ENCODE peak calls at places on chromosome 7, in eight cellular contexts. One of them, this sample, is unnamed.
A peak's percentile ranks its signal among the peaks of the same experiment; 100 is the strongest.

GRCh38 chr7:120054376-120055100 is 218.4 kb upstream of the KCND2 start:
- DNase-seq in stomach: no peak
- DNase-seq in A549: no peak
- DNase-seq in breast epithelium: no peak
- DNase-seq in uterus: no peak
- DNase-seq in lower leg skin: no peak
- DNase-seq in upper lobe of left lung: no peak
- DNase-seq in NB4: peak; percentile 70
- DNase-seq in this sample: no peak

GRCh38 chr7:27917774-27918314 is 177.9 kb downstream of the TAX1BP1 start:
- DNase-seq in stomach: no peak
- DNase-seq in A549: no peak
- DNase-seq in breast epithelium: no peak
- DNase-seq in uterus: no peak
- DNase-seq in lower leg skin: no peak
- DNase-seq in upper lobe of left lung: no peak
- DNase-seq in NB4: no peak
- DNase-seq in this sample: no peak

GRCh38 chr7:47948096-47948790 is at the start of gene PKD1L1:
- DNase-seq in stomach: no peak
- DNase-seq in A549: no peak
- DNase-seq in breast epithelium: no peak
- DNase-seq in uterus: no peak
- DNase-seq in lower leg skin: no peak
- DNase-seq in upper lobe of left lung: no peak
- DNase-seq in NB4: no peak
- DNase-seq in this sample: no peak

GRCh38 chr7:30789334-30789711 is 18.1 kb downstream of the MINDY4 start:
- DNase-seq in stomach: no peak
- DNase-seq in A549: no peak
- DNase-seq in breast epithelium: no peak
- DNase-seq in uterus: no peak
- DNase-seq in lower leg skin: no peak
- DNase-seq in upper lobe of left lung: no peak
- DNase-seq in NB4: peak; percentile 65
- DNase-seq in this sample: no peak

GRCh38 chr7:1942026-1942703 is 272.1 kb downstream of the ELFN1 start:
- DNase-seq in stomach: no peak
- DNase-seq in A549: no peak
- DNase-seq in breast epithelium: no peak
- DNase-seq in uterus: no peak
- DNase-seq in lower leg skin: no peak
- DNase-seq in upper lobe of left lung: no peak
- DNase-seq in NB4: no peak
- DNase-seq in this sample: no peak

GRCh38 chr7:140537750-140538482 is 58.6 kb upstream of the MKRN1 start:
- DNase-seq in stomach: no peak
- DNase-seq in A549: no peak
- DNase-seq in breast epithelium: no peak
- DNase-seq in uterus: no peak
- DNase-seq in lower leg skin: no peak
- DNase-seq in upper lobe of left lung: no peak
- DNase-seq in NB4: no peak
- DNase-seq in this sample: no peak

GRCh38 chr7:108528183-108528712 is 2.3 kb upstream of the PNPLA8 start:
- DNase-seq in stomach: no peak
- DNase-seq in A549: no peak
- DNase-seq in breast epithelium: no peak
- DNase-seq in uterus: no peak
- DNase-seq in lower leg skin: no peak
- DNase-seq in upper lobe of left lung: no peak
- DNase-seq in NB4: no peak
- DNase-seq in this sample: no peak

GRCh38 chr7:8151161-8151560 is 110.8 kb downstream of the ICA1 start:
- DNase-seq in stomach: no peak
- DNase-seq in A549: no peak
- DNase-seq in breast epithelium: no peak
- DNase-seq in uterus: no peak
- DNase-seq in lower leg skin: no peak
- DNase-seq in upper lobe of left lung: no peak
- DNase-seq in NB4: no peak
- DNase-seq in this sample: no peak

GRCh38 chr7:75559355-75559986 is 67.4 kb downstream of the SPDYE5 start:
- DNase-seq in stomach: no peak
- DNase-seq in A549: no peak
- DNase-seq in breast epithelium: no peak
- DNase-seq in uterus: no peak
- DNase-seq in lower leg skin: no peak
- DNase-seq in upper lobe of left lung: no peak
- DNase-seq in NB4: no peak
- DNase-seq in this sample: no peak

GRCh38 chr7:74405191-74405898 is 48.4 kb upstream of the GTF2IRD1 start:
- DNase-seq in stomach: no peak
- DNase-seq in A549: peak; percentile 47
- DNase-seq in breast epithelium: no peak
- DNase-seq in uterus: no peak
- DNase-seq in lower leg skin: no peak
- DNase-seq in upper lobe of left lung: no peak
- DNase-seq in NB4: peak; percentile 97
- DNase-seq in this sample: no peak

GRCh38 chr7:99422091-99422624 is 13.4 kb downstream of the BUD31 start:
- DNase-seq in stomach: no peak
- DNase-seq in A549: no peak
- DNase-seq in breast epithelium: no peak
- DNase-seq in uterus: no peak
- DNase-seq in lower leg skin: no peak
- DNase-seq in upper lobe of left lung: no peak
- DNase-seq in NB4: no peak
- DNase-seq in this sample: no peak

GRCh38 chr7:131943211-131943610 is 386.8 kb upstream of the PODXL start:
- DNase-seq in stomach: no peak
- DNase-seq in A549: no peak
- DNase-seq in breast epithelium: no peak
- DNase-seq in uterus: no peak
- DNase-seq in lower leg skin: no peak
- DNase-seq in upper lobe of left lung: no peak
- DNase-seq in NB4: no peak
- DNase-seq in this sample: no peak

GRCh38 chr7:18648849-18649758 is 153.6 kb downstream of the HDAC9 start:
- DNase-seq in stomach: no peak
- DNase-seq in A549: no peak
- DNase-seq in breast epithelium: no peak
- DNase-seq in uterus: no peak
- DNase-seq in lower leg skin: no peak
- DNase-seq in upper lobe of left lung: no peak
- DNase-seq in NB4: no peak
- DNase-seq in this sample: no peak

GRCh38 chr7:141874787-141875186 is 33.5 kb upstream of the PRSS37 start:
- DNase-seq in stomach: no peak
- DNase-seq in A549: no peak
- DNase-seq in breast epithelium: no peak
- DNase-seq in uterus: no peak
- DNase-seq in lower leg skin: no peak
- DNase-seq in upper lobe of left lung: peak; percentile 41
- DNase-seq in NB4: peak; percentile 74
- DNase-seq in this sample: no peak

GRCh38 chr7:137399827-137400823 is 56.6 kb upstream of the PTN start:
- DNase-seq in stomach: no peak
- DNase-seq in A549: no peak
- DNase-seq in breast epithelium: no peak
- DNase-seq in uterus: no peak
- DNase-seq in lower leg skin: no peak
- DNase-seq in upper lobe of left lung: peak; percentile 32
- DNase-seq in NB4: no peak
- DNase-seq in this sample: no peak

GRCh38 chr7:142412551-142413193 is 154.8 kb upstream of the PRSS58 start:
- DNase-seq in stomach: no peak
- DNase-seq in A549: peak; percentile 49
- DNase-seq in breast epithelium: no peak
- DNase-seq in uterus: no peak
- DNase-seq in lower leg skin: no peak
- DNase-seq in upper lobe of left lung: no peak
- DNase-seq in NB4: peak; percentile 80
- DNase-seq in this sample: no peak

GRCh38 chr7:30734497-30734896 is 17.4 kb upstream of the INMT start:
- DNase-seq in stomach: no peak
- DNase-seq in A549: no peak
- DNase-seq in breast epithelium: no peak
- DNase-seq in uterus: no peak
- DNase-seq in lower leg skin: no peak
- DNase-seq in upper lobe of left lung: no peak
- DNase-seq in NB4: no peak
- DNase-seq in this sample: no peak

GRCh38 chr7:66493235-66494181 is 135.2 kb upstream of the KCTD7 start:
- DNase-seq in stomach: peak; percentile 99
- DNase-seq in A549: peak; percentile 93
- DNase-seq in breast epithelium: peak; percentile 97
- DNase-seq in uterus: peak; percentile 98
- DNase-seq in lower leg skin: peak; percentile 96
- DNase-seq in upper lobe of left lung: peak; percentile 98
- DNase-seq in NB4: peak; percentile 99
- DNase-seq in this sample: peak; percentile 99

DNA sequence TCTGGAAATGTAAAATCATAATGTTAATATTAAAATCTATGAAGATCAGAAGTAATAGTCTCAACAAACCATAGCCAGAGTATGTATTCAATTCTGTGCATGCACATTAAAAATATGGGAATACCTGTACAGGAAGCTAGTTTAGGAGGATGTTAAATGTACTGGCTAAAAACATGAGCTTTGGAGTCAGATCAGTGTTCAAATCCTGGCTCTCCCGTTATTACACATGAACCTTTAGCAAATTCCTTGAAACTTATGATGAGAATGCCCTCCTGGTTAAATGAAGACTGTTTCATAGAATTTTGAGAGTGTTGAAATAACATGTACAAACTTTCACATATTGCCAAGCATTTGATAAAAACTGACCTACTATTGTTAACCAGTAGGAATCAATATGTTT is 4.6 kb downstream of the ARL4A start:
- DNase-seq in stomach: no peak
- DNase-seq in A549: no peak
- DNase-seq in breast epithelium: no peak
- DNase-seq in uterus: no peak
- DNase-seq in lower leg skin: no peak
- DNase-seq in upper lobe of left lung: no peak
- DNase-seq in NB4: no peak
- DNase-seq in this sample: no peak
- TF ChIP-seq POLR2A in stomach: no peak
- TF ChIP-seq POLR2A in A549: no peak
- TF ChIP-seq POLR2A in breast epithelium: no peak
- TF ChIP-seq POLR2A in uterus: no peak
- TF ChIP-seq POLR2A in lower leg skin: no peak
- TF ChIP-seq POLR2A in upper lobe of left lung: no peak
- TF ChIP-seq POLR2A in NB4: no peak
- TF ChIP-seq POLR2A in this sample: no peak

DNA sequence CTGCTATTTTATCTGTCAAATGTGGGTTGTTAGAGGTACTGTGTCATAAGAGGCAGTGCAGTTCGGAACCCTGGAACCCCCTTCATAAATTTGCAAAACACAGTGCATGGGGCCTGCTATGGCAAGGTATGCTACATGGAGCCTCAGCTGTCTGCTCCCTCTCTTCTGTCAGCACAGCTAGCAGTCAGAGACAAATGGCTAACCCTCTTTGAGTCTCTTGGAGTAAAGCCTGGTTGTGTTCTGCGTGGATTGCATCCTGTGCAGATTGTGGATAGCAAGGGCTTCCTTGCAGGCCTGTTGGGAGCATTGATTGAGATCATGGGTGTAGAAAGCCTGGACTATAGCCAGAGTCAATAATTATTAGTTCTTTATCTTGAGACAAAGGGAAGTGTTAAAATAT is 397.9 kb downstream of the AUTS2 start:
- DNase-seq in stomach: no peak
- DNase-seq in A549: no peak
- DNase-seq in breast epithelium: no peak
- DNase-seq in uterus: no peak
- DNase-seq in lower leg skin: no peak
- DNase-seq in upper lobe of left lung: no peak
- DNase-seq in NB4: no peak
- DNase-seq in this sample: no peak
- TF ChIP-seq POLR2A in stomach: no peak
- TF ChIP-seq POLR2A in A549: no peak
- TF ChIP-seq POLR2A in breast epithelium: no peak
- TF ChIP-seq POLR2A in uterus: no peak
- TF ChIP-seq POLR2A in lower leg skin: no peak
- TF ChIP-seq POLR2A in upper lobe of left lung: no peak
- TF ChIP-seq POLR2A in NB4: no peak
- TF ChIP-seq POLR2A in this sample: no peak

GRCh38 chr7:159201722-159202330 is 57.2 kb upstream of the VIPR2 start:
- DNase-seq in stomach: no peak
- DNase-seq in A549: no peak
- DNase-seq in breast epithelium: no peak
- DNase-seq in uterus: no peak
- DNase-seq in lower leg skin: no peak
- DNase-seq in upper lobe of left lung: no peak
- DNase-seq in NB4: peak; percentile 58
- DNase-seq in this sample: no peak

GRCh38 chr7:159207398-159207797 is 62.7 kb upstream of the VIPR2 start:
- DNase-seq in stomach: no peak
- DNase-seq in A549: no peak
- DNase-seq in breast epithelium: no peak
- DNase-seq in uterus: no peak
- DNase-seq in lower leg skin: no peak
- DNase-seq in upper lobe of left lung: no peak
- DNase-seq in NB4: no peak
- DNase-seq in this sample: no peak

GRCh38 chr7:159204664-159205063 is 60.0 kb upstream of the VIPR2 start:
- DNase-seq in stomach: no peak
- DNase-seq in A549: no peak
- DNase-seq in breast epithelium: no peak
- DNase-seq in uterus: no peak
- DNase-seq in lower leg skin: no peak
- DNase-seq in upper lobe of left lung: no peak
- DNase-seq in NB4: no peak
- DNase-seq in this sample: no peak

GRCh38 chr7:159209429-159209828 is 64.8 kb upstream of the VIPR2 start:
- DNase-seq in stomach: no peak
- DNase-seq in A549: no peak
- DNase-seq in breast epithelium: no peak
- DNase-seq in uterus: no peak
- DNase-seq in lower leg skin: no peak
- DNase-seq in upper lobe of left lung: no peak
- DNase-seq in NB4: no peak
- DNase-seq in this sample: no peak

GRCh38 chr7:159205833-159206232 is 61.2 kb upstream of the VIPR2 start:
- DNase-seq in stomach: no peak
- DNase-seq in A549: no peak
- DNase-seq in breast epithelium: no peak
- DNase-seq in uterus: no peak
- DNase-seq in lower leg skin: no peak
- DNase-seq in upper lobe of left lung: no peak
- DNase-seq in NB4: no peak
- DNase-seq in this sample: no peak
- TF ChIP-seq POLR2A in stomach: no peak
- TF ChIP-seq POLR2A in A549: no peak
- TF ChIP-seq POLR2A in breast epithelium: no peak
- TF ChIP-seq POLR2A in uterus: no peak
- TF ChIP-seq POLR2A in lower leg skin: no peak
- TF ChIP-seq POLR2A in upper lobe of left lung: no peak
- TF ChIP-seq POLR2A in NB4: no peak
- TF ChIP-seq POLR2A in this sample: no peak

GRCh38 chr7:129611246-129612111 is at the start of gene NRF1:
- DNase-seq in stomach: peak; percentile 90
- DNase-seq in A549: peak; percentile 82
- DNase-seq in breast epithelium: peak; percentile 87
- DNase-seq in uterus: peak; percentile 87
- DNase-seq in lower leg skin: peak; percentile 79
- DNase-seq in upper lobe of left lung: peak; percentile 90
- DNase-seq in NB4: peak; percentile 98
- DNase-seq in this sample: peak; percentile 94
- TF ChIP-seq POLR2A in stomach: no peak
- TF ChIP-seq POLR2A in A549: peak; percentile 92
- TF ChIP-seq POLR2A in breast epithelium: no peak
- TF ChIP-seq POLR2A in uterus: peak; percentile 29
- TF ChIP-seq POLR2A in lower leg skin: no peak
- TF ChIP-seq POLR2A in upper lobe of left lung: peak; percentile 80
- TF ChIP-seq POLR2A in NB4: peak; percentile 89
- TF ChIP-seq POLR2A in this sample: peak; percentile 79

This sample was measured in Peyer's patch.